ENCODE peak calls at places on chromosomes 6 and 20, in eight cellular contexts. One of them, this sample, is unnamed.

GRCh38 chr20:25399038-25399430 is 8.4 kb upstream of the ABHD12 start:
- DNase-seq in colonic mucosa: peak
- DNase-seq in NCI-H460: peak
- DNase-seq in NCI-H510A: peak
- DNase-seq in CD8-positive, alpha-beta T cell: no peak
- DNase-seq in activated T-cell treated with anti-CD3 and anti-CD28 coated beads for 1 hour: no peak
- DNase-seq in stimulated activated CD4-positive, alpha-beta T cell treated with anti-CD3 and anti-CD28 coated beads, Interleukin-15, amount 100 ng/mL, for 1 hour: no peak
- DNase-seq in GM20000: peak
- DNase-seq in this sample: no peak

GRCh38 chr6:157143171-157143884 is 180.0 kb downstream of the TMEM242 start:
- DNase-seq in NCI-H510A: no peak
- DNase-seq in activated T-cell treated with anti-CD3 and anti-CD28 coated beads for 1 hour: no peak
- DNase-seq in stimulated activated CD4-positive, alpha-beta T cell treated with anti-CD3 and anti-CD28 coated beads, Interleukin-15, amount 100 ng/mL, for 1 hour: no peak
- DNase-seq in NCI-H460: no peak
- DNase-seq in GM20000: no peak
- DNase-seq in CD8-positive, alpha-beta T cell: peak
- DNase-seq in colonic mucosa: no peak
- DNase-seq in this sample: no peak

GRCh38 chr6:107547061-107547840 is 57.3 kb downstream of the SOBP start:
- DNase-seq in NCI-H510A: no peak
- DNase-seq in stimulated activated CD4-positive, alpha-beta T cell treated with anti-CD3 and anti-CD28 coated beads, Interleukin-15, amount 100 ng/mL, for 1 hour: no peak
- DNase-seq in GM20000: no peak
- DNase-seq in CD8-positive, alpha-beta T cell: no peak
- DNase-seq in NCI-H460: no peak
- DNase-seq in activated T-cell treated with anti-CD3 and anti-CD28 coated beads for 1 hour: no peak
- DNase-seq in colonic mucosa: no peak
- DNase-seq in this sample: no peak

GRCh38 chr6:152356659-152357058 is 280.5 kb downstream of the SYNE1 start:
- DNase-seq in GM20000: peak
- DNase-seq in stimulated activated CD4-positive, alpha-beta T cell treated with anti-CD3 and anti-CD28 coated beads, Interleukin-15, amount 100 ng/mL, for 1 hour: no peak
- DNase-seq in CD8-positive, alpha-beta T cell: no peak
- DNase-seq in activated T-cell treated with anti-CD3 and anti-CD28 coated beads for 1 hour: no peak
- DNase-seq in NCI-H510A: peak
- DNase-seq in colonic mucosa: no peak
- DNase-seq in NCI-H460: peak
- DNase-seq in this sample: no peak

GRCh38 chr6:106083618-106084017 is 2.5 kb upstream of the PRDM1 start:
- DNase-seq in CD8-positive, alpha-beta T cell: no peak
- DNase-seq in stimulated activated CD4-positive, alpha-beta T cell treated with anti-CD3 and anti-CD28 coated beads, Interleukin-15, amount 100 ng/mL, for 1 hour: no peak
- DNase-seq in colonic mucosa: no peak
- DNase-seq in NCI-H510A: no peak
- DNase-seq in NCI-H460: no peak
- DNase-seq in GM20000: peak
- DNase-seq in activated T-cell treated with anti-CD3 and anti-CD28 coated beads for 1 hour: no peak
- DNase-seq in this sample: no peak

GRCh38 chr20:1322511-1323245 is 6.3 kb downstream of the SDCBP2 start:
- DNase-seq in activated T-cell treated with anti-CD3 and anti-CD28 coated beads for 1 hour: no peak
- DNase-seq in CD8-positive, alpha-beta T cell: no peak
- DNase-seq in NCI-H510A: no peak
- DNase-seq in colonic mucosa: no peak
- DNase-seq in stimulated activated CD4-positive, alpha-beta T cell treated with anti-CD3 and anti-CD28 coated beads, Interleukin-15, amount 100 ng/mL, for 1 hour: no peak
- DNase-seq in NCI-H460: peak
- DNase-seq in GM20000: no peak
- DNase-seq in this sample: no peak

GRCh38 chr20:53658973-53659372 is 65.3 kb upstream of the ZNF217 start:
- DNase-seq in NCI-H460: no peak
- DNase-seq in colonic mucosa: no peak
- DNase-seq in activated T-cell treated with anti-CD3 and anti-CD28 coated beads for 1 hour: no peak
- DNase-seq in NCI-H510A: no peak
- DNase-seq in GM20000: no peak
- DNase-seq in CD8-positive, alpha-beta T cell: no peak
- DNase-seq in stimulated activated CD4-positive, alpha-beta T cell treated with anti-CD3 and anti-CD28 coated beads, Interleukin-15, amount 100 ng/mL, for 1 hour: no peak
- DNase-seq in this sample: no peak

GRCh38 chr6:14664112-14664592 is 546.6 kb downstream of the CD83 start:
- DNase-seq in colonic mucosa: no peak
- DNase-seq in GM20000: peak
- DNase-seq in activated T-cell treated with anti-CD3 and anti-CD28 coated beads for 1 hour: no peak
- DNase-seq in NCI-H510A: no peak
- DNase-seq in NCI-H460: no peak
- DNase-seq in CD8-positive, alpha-beta T cell: peak
- DNase-seq in stimulated activated CD4-positive, alpha-beta T cell treated with anti-CD3 and anti-CD28 coated beads, Interleukin-15, amount 100 ng/mL, for 1 hour: no peak
- DNase-seq in this sample: no peak

GRCh38 chr6:139480356-139480833 is 105.9 kb upstream of the CITED2 start:
- DNase-seq in CD8-positive, alpha-beta T cell: no peak
- DNase-seq in NCI-H460: no peak
- DNase-seq in NCI-H510A: no peak
- DNase-seq in GM20000: no peak
- DNase-seq in activated T-cell treated with anti-CD3 and anti-CD28 coated beads for 1 hour: no peak
- DNase-seq in stimulated activated CD4-positive, alpha-beta T cell treated with anti-CD3 and anti-CD28 coated beads, Interleukin-15, amount 100 ng/mL, for 1 hour: no peak
- DNase-seq in colonic mucosa: no peak
- DNase-seq in this sample: no peak

GRCh38 chr6:152124432-152125074 is 317.1 kb downstream of the ESR1 start:
- DNase-seq in GM20000: peak
- DNase-seq in CD8-positive, alpha-beta T cell: no peak
- DNase-seq in colonic mucosa: no peak
- DNase-seq in NCI-H460: peak
- DNase-seq in NCI-H510A: no peak
- DNase-seq in activated T-cell treated with anti-CD3 and anti-CD28 coated beads for 1 hour: no peak
- DNase-seq in stimulated activated CD4-positive, alpha-beta T cell treated with anti-CD3 and anti-CD28 coated beads, Interleukin-15, amount 100 ng/mL, for 1 hour: no peak
- DNase-seq in this sample: no peak

GRCh38 chr6:41193884-41194283 is 7.1 kb downstream of the TREML2 start:
- DNase-seq in NCI-H460: no peak
- DNase-seq in stimulated activated CD4-positive, alpha-beta T cell treated with anti-CD3 and anti-CD28 coated beads, Interleukin-15, amount 100 ng/mL, for 1 hour: no peak
- DNase-seq in activated T-cell treated with anti-CD3 and anti-CD28 coated beads for 1 hour: no peak
- DNase-seq in NCI-H510A: no peak
- DNase-seq in GM20000: no peak
- DNase-seq in CD8-positive, alpha-beta T cell: no peak
- DNase-seq in colonic mucosa: no peak
- DNase-seq in this sample: no peak

GRCh38 chr6:142941018-142941417 is 4.0 kb downstream of the HIVEP2 start:
- DNase-seq in stimulated activated CD4-positive, alpha-beta T cell treated with anti-CD3 and anti-CD28 coated beads, Interleukin-15, amount 100 ng/mL, for 1 hour: no peak
- DNase-seq in colonic mucosa: no peak
- DNase-seq in NCI-H510A: no peak
- DNase-seq in GM20000: no peak
- DNase-seq in CD8-positive, alpha-beta T cell: no peak
- DNase-seq in NCI-H460: no peak
- DNase-seq in activated T-cell treated with anti-CD3 and anti-CD28 coated beads for 1 hour: no peak
- DNase-seq in this sample: no peak

GRCh38 chr6:156864557-156864956 is 87.4 kb downstream of the ARID1B start:
- DNase-seq in colonic mucosa: no peak
- DNase-seq in CD8-positive, alpha-beta T cell: no peak
- DNase-seq in activated T-cell treated with anti-CD3 and anti-CD28 coated beads for 1 hour: no peak
- DNase-seq in NCI-H460: no peak
- DNase-seq in NCI-H510A: no peak
- DNase-seq in stimulated activated CD4-positive, alpha-beta T cell treated with anti-CD3 and anti-CD28 coated beads, Interleukin-15, amount 100 ng/mL, for 1 hour: no peak
- DNase-seq in GM20000: no peak
- DNase-seq in this sample: no peak

GRCh38 chr6:17381429-17382147 is 11.8 kb upstream of the CAP2 start:
- DNase-seq in activated T-cell treated with anti-CD3 and anti-CD28 coated beads for 1 hour: no peak
- DNase-seq in colonic mucosa: no peak
- DNase-seq in NCI-H510A: no peak
- DNase-seq in CD8-positive, alpha-beta T cell: no peak
- DNase-seq in NCI-H460: no peak
- DNase-seq in stimulated activated CD4-positive, alpha-beta T cell treated with anti-CD3 and anti-CD28 coated beads, Interleukin-15, amount 100 ng/mL, for 1 hour: no peak
- DNase-seq in GM20000: no peak
- DNase-seq in this sample: no peak

GRCh38 chr6:25058387-25058786 is 122.6 kb upstream of the RIPOR2 start:
- DNase-seq in NCI-H460: no peak
- DNase-seq in activated T-cell treated with anti-CD3 and anti-CD28 coated beads for 1 hour: no peak
- DNase-seq in stimulated activated CD4-positive, alpha-beta T cell treated with anti-CD3 and anti-CD28 coated beads, Interleukin-15, amount 100 ng/mL, for 1 hour: no peak
- DNase-seq in colonic mucosa: no peak
- DNase-seq in NCI-H510A: no peak
- DNase-seq in GM20000: no peak
- DNase-seq in CD8-positive, alpha-beta T cell: no peak
- DNase-seq in this sample: no peak

GRCh38 chr6:159979136-159979874 is 10.4 kb downstream of the IGF2R start:
- DNase-seq in GM20000: peak
- DNase-seq in activated T-cell treated with anti-CD3 and anti-CD28 coated beads for 1 hour: peak
- DNase-seq in colonic mucosa: peak
- DNase-seq in NCI-H460: no peak
- DNase-seq in CD8-positive, alpha-beta T cell: peak
- DNase-seq in NCI-H510A: peak
- DNase-seq in stimulated activated CD4-positive, alpha-beta T cell treated with anti-CD3 and anti-CD28 coated beads, Interleukin-15, amount 100 ng/mL, for 1 hour: no peak
- DNase-seq in this sample: peak

GRCh38 chr6:11618533-11618932 is 81.0 kb downstream of the TMEM170B start:
- DNase-seq in NCI-H460: no peak
- DNase-seq in NCI-H510A: no peak
- DNase-seq in activated T-cell treated with anti-CD3 and anti-CD28 coated beads for 1 hour: no peak
- DNase-seq in colonic mucosa: no peak
- DNase-seq in stimulated activated CD4-positive, alpha-beta T cell treated with anti-CD3 and anti-CD28 coated beads, Interleukin-15, amount 100 ng/mL, for 1 hour: no peak
- DNase-seq in CD8-positive, alpha-beta T cell: no peak
- DNase-seq in GM20000: peak
- DNase-seq in this sample: no peak

GRCh38 chr20:58595167-58595566 is 55.9 kb upstream of the STX16 start:
- DNase-seq in NCI-H510A: no peak
- DNase-seq in colonic mucosa: peak
- DNase-seq in CD8-positive, alpha-beta T cell: no peak
- DNase-seq in NCI-H460: no peak
- DNase-seq in GM20000: no peak
- DNase-seq in stimulated activated CD4-positive, alpha-beta T cell treated with anti-CD3 and anti-CD28 coated beads, Interleukin-15, amount 100 ng/mL, for 1 hour: no peak
- DNase-seq in activated T-cell treated with anti-CD3 and anti-CD28 coated beads for 1 hour: no peak
- DNase-seq in this sample: no peak

GRCh38 chr6:21000391-21000801 is 466.1 kb downstream of the CDKAL1 start:
- DNase-seq in stimulated activated CD4-positive, alpha-beta T cell treated with anti-CD3 and anti-CD28 coated beads, Interleukin-15, amount 100 ng/mL, for 1 hour: no peak
- DNase-seq in NCI-H510A: no peak
- DNase-seq in NCI-H460: no peak
- DNase-seq in GM20000: no peak
- DNase-seq in colonic mucosa: no peak
- DNase-seq in activated T-cell treated with anti-CD3 and anti-CD28 coated beads for 1 hour: no peak
- DNase-seq in CD8-positive, alpha-beta T cell: no peak
- DNase-seq in this sample: no peak

GRCh38 chr6:159879829-159880228 is 11.0 kb upstream of the MAS1 start:
- DNase-seq in colonic mucosa: no peak
- DNase-seq in CD8-positive, alpha-beta T cell: no peak
- DNase-seq in NCI-H510A: no peak
- DNase-seq in GM20000: no peak
- DNase-seq in activated T-cell treated with anti-CD3 and anti-CD28 coated beads for 1 hour: no peak
- DNase-seq in stimulated activated CD4-positive, alpha-beta T cell treated with anti-CD3 and anti-CD28 coated beads, Interleukin-15, amount 100 ng/mL, for 1 hour: no peak
- DNase-seq in NCI-H460: no peak
- DNase-seq in this sample: no peak